ENCODE peak calls at places on chromosome 16, in four cellular contexts. One of them, this sample, is unnamed.

GRCh38 chr16:6897910-6898475 is 434.7 kb upstream of the RBFOX1 start:
- DNase-seq in HCT116: no peak
- DNase-seq in HepG2: no peak
- DNase-seq in K562: no peak
- DNase-seq in this sample: no peak

GRCh38 chr16:83205896-83206295 is 579.1 kb downstream of the CDH13 start:
- DNase-seq in HCT116: no peak
- DNase-seq in HepG2: no peak
- DNase-seq in K562: no peak
- DNase-seq in this sample: no peak

GRCh38 chr16:20061132-20061531 is 12.6 kb downstream of the GPR139 start:
- DNase-seq in HCT116: no peak
- DNase-seq in HepG2: no peak
- DNase-seq in K562: no peak
- DNase-seq in this sample: no peak

GRCh38 chr16:57616871-57617270 is 11.6 kb upstream of the ADGRG1 start:
- DNase-seq in HCT116: no peak
- DNase-seq in HepG2: no peak
- DNase-seq in K562: no peak
- DNase-seq in this sample: no peak

GRCh38 chr16:8569650-8570338 is 20.5 kb downstream of the TMEM114 start:
- DNase-seq in HCT116: no peak
- DNase-seq in HepG2: no peak
- DNase-seq in K562: no peak
- DNase-seq in this sample: no peak

GRCh38 chr16:89473791-89474414 is 16.5 kb downstream of the ANKRD11 start:
- DNase-seq in HCT116: no peak
- DNase-seq in HepG2: no peak
- DNase-seq in K562: no peak
- DNase-seq in this sample: no peak

GRCh38 chr16:58510776-58511628 is 4.3 kb upstream of the SETD6 start:
- DNase-seq in HCT116: no peak
- DNase-seq in HepG2: no peak
- DNase-seq in K562: no peak
- DNase-seq in this sample: no peak

GRCh38 chr16:88558457-88559442 is 11.5 kb upstream of the ZC3H18 start:
- DNase-seq in HCT116: peak
- DNase-seq in HepG2: peak
- DNase-seq in K562: peak
- DNase-seq in this sample: no peak

GRCh38 chr16:87203060-87203656 is 114.0 kb downstream of the C16orf95 start:
- DNase-seq in HCT116: peak
- DNase-seq in HepG2: peak
- DNase-seq in K562: peak
- DNase-seq in this sample: peak

GRCh38 chr16:19595043-19595767 is 39.7 kb downstream of the VPS35L start:
- DNase-seq in HCT116: no peak
- DNase-seq in HepG2: no peak
- DNase-seq in K562: no peak
- DNase-seq in this sample: no peak

GRCh38 chr16:2520784-2521577 is 810 bp downstream of the AMDHD2 start:
- DNase-seq in HCT116: no peak
- DNase-seq in HepG2: peak
- DNase-seq in K562: peak
- DNase-seq in this sample: no peak

DNA sequence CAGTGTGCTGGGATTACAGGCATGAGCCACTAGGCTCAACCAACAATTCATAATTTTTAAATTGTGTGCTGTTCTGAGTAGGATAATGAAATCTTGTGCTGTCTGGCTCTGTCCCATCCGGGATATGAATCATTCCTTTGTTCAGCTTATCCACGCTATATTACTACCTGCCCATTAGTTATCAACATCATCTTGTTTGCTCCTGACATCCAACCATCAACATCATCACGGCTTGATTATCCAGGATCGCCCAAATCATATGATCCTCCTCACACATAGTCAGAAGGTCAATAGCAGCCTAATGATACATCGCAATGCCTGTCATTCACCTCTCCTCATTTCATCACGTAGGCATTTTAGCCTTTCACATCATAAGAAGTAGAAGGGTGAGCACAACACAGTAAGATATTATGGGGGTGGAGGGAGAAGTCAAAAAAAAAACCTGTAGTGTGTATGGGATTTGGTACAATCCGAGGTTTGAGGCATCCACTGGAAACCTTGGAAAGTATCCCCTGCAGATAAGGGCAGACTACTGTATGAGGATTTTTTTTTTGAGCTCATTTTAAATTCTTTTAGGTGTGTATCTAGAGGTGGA is 77.0 kb upstream of the SIAH1 start:
- DNase-seq in HCT116: no peak
- DNase-seq in HepG2: no peak
- DNase-seq in K562: no peak
- DNase-seq in this sample: peak
- TF ChIP-seq TCF7L2 in HCT116: no peak
- TF ChIP-seq TCF7L2 in HepG2: no peak
- TF ChIP-seq TCF7L2 in K562: no peak
- TF ChIP-seq TCF7L2 in this sample: no peak

GRCh38 chr16:53207810-53208752 is 153.3 kb downstream of the CHD9 start:
- DNase-seq in HCT116: peak
- DNase-seq in HepG2: peak
- DNase-seq in K562: peak
- DNase-seq in this sample: peak
- TF ChIP-seq TCF7L2 in HCT116: no peak
- TF ChIP-seq TCF7L2 in HepG2: no peak
- TF ChIP-seq TCF7L2 in K562: no peak
- TF ChIP-seq TCF7L2 in this sample: no peak

GRCh38 chr16:14401839-14402115 is 228.3 kb downstream of the PARN start:
- DNase-seq in HCT116: no peak
- DNase-seq in HepG2: no peak
- DNase-seq in K562: no peak
- DNase-seq in this sample: no peak

GRCh38 chr16:14400285-14400977 is 229.6 kb downstream of the PARN start:
- DNase-seq in HCT116: no peak
- DNase-seq in HepG2: no peak
- DNase-seq in K562: no peak
- DNase-seq in this sample: no peak

GRCh38 chr16:14398014-14398717 is 231.9 kb downstream of the PARN start:
- DNase-seq in HCT116: no peak
- DNase-seq in HepG2: no peak
- DNase-seq in K562: no peak
- DNase-seq in this sample: no peak

GRCh38 chr16:14394834-14395233 is 235.2 kb downstream of the PARN start:
- DNase-seq in HCT116: no peak
- DNase-seq in HepG2: no peak
- DNase-seq in K562: no peak
- DNase-seq in this sample: no peak

DNA sequence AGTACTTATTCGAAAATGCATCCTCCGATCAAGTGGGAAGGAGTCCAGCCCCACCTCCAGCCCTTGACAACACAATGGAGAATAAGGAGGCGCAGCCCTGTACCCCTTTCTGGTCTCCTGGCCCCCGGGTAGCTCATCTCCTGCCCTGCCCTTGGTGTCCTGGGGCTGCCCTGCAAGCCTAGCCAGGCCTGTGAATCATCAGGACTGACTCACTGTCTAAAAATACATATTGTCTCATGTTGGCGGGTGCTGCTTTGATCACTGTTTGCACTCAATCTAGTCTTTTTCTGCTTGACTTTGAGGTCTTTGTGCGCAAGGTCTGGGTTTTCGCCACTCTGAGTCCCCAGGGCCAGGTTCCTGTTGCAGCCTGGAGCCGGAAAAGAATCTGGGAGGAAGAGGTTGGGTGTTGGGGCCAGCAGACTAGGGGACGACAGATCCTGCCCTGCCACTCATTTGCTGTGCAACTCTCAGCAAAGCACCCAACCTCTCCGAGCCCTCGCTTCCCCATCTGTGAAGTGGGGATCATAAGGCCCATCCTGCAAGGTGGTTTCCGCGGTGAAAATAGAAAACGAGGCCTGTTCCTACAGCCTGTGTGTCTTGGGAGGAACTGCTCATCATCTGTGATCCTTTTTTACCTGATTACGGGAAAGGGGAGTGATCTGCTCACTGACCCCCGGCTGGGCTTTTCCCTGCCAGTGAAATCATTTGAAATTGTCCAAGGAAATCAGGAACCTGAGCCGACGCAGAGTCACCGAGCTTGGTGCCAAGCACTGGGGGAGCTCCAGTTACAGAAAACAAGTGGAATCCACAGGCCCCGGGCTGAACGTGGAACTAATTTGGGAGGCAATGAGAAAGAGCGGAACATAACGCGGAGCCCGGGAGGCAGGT is 230.4 kb downstream of the PARN start:
- DNase-seq in HCT116: peak
- DNase-seq in HepG2: peak
- DNase-seq in K562: no peak
- DNase-seq in this sample: peak
- TF ChIP-seq TCF7L2 in HCT116: peak
- TF ChIP-seq TCF7L2 in HepG2: no peak
- TF ChIP-seq TCF7L2 in K562: no peak
- TF ChIP-seq TCF7L2 in this sample: peak

GRCh38 chr16:56354746-56355145 is 70.6 kb downstream of the AMFR start:
- DNase-seq in HCT116: no peak
- DNase-seq in HepG2: no peak
- DNase-seq in K562: no peak
- DNase-seq in this sample: no peak

GRCh38 chr16:56352351-56353053 is 72.8 kb downstream of the AMFR start:
- DNase-seq in HCT116: no peak
- DNase-seq in HepG2: no peak
- DNase-seq in K562: no peak
- DNase-seq in this sample: no peak

GRCh38 chr16:56354016-56354415 is 71.3 kb downstream of the AMFR start:
- DNase-seq in HCT116: no peak
- DNase-seq in HepG2: no peak
- DNase-seq in K562: no peak
- DNase-seq in this sample: no peak

GRCh38 chr16:56351481-56351880 is 73.9 kb downstream of the AMFR start:
- DNase-seq in HCT116: no peak
- DNase-seq in HepG2: no peak
- DNase-seq in K562: no peak
- DNase-seq in this sample: no peak

DNA sequence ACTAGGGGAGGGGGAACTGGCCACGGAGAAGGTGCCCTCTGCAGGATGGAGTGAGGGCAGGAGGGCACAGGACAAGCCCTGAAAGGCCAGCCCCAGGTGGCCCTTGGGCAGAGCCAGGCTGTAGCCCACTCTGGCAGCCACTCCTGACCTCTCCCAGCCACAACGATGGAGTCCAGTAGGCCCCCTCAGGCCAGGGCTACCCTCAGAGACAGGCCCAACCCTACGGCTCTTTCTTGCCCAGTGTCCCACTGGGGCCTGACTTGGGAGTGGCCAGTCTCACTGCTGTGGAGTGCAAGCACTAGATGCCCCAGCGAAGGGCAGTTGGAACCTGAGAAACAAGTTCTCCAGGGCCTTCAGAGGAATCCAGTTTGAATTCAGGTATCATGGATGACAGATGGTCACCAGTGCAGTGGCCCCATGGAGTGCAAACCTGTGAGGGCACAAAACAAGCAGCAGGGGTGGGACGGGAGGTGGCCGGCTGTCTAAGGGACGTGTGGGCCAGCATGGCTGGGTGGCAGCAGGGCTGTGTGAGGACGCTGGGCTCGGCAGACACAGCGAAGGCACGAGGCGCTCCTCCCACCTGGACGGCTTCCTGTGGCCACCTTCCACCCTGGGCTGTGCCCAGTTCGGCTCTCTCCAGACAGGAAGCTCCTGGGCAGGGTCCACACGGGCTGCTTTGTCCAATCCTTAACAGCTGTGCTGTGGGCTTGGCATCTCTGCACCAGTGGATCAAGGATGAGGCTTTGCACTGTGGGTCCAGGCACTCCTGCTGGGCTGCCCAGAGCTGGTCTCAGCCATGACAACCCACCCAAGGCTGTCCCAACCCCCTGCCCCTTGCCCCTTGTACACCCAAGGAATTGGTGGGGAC is 72.1 kb downstream of the AMFR start:
- DNase-seq in HCT116: no peak
- DNase-seq in HepG2: no peak
- DNase-seq in K562: no peak
- DNase-seq in this sample: no peak
- TF ChIP-seq TCF7L2 in HCT116: no peak
- TF ChIP-seq TCF7L2 in HepG2: no peak
- TF ChIP-seq TCF7L2 in K562: no peak
- TF ChIP-seq TCF7L2 in this sample: no peak

DNA sequence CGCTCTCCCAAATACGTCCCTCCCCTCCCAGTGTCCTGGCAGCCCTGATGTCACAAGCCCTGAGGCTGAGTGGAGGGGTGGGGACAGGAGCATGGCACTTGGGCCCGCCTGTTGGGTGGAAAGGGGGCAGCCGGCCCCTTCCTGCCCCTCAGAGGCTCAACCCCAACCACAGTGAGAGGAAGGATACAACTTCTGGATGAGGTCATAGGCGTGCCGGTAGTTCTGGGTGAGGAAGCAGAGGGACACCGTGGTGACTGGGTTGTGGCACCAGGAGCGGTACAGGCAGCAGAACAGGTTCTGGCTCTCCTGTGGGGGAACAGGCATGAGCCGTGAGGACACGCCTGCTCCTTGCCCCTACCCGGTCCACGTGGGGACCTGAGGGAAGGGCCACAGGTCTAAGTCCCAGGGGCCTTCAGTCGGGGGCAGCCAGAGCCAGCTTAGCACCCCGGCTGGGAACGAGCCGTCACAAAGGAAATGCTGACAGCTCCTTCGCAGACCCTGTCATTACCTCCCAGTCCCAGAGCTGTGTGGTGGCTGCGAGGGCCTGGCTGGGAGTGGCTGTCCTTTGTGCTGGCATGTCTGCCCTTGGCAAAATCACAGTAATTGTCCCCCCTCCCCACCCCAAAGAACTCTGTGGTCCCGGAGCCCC is 11.2 kb upstream of the MTSS2 start:
- DNase-seq in HCT116: no peak
- DNase-seq in HepG2: no peak
- DNase-seq in K562: no peak
- DNase-seq in this sample: no peak
- TF ChIP-seq TCF7L2 in HCT116: no peak
- TF ChIP-seq TCF7L2 in HepG2: no peak
- TF ChIP-seq TCF7L2 in K562: no peak
- TF ChIP-seq TCF7L2 in this sample: no peak

DNA sequence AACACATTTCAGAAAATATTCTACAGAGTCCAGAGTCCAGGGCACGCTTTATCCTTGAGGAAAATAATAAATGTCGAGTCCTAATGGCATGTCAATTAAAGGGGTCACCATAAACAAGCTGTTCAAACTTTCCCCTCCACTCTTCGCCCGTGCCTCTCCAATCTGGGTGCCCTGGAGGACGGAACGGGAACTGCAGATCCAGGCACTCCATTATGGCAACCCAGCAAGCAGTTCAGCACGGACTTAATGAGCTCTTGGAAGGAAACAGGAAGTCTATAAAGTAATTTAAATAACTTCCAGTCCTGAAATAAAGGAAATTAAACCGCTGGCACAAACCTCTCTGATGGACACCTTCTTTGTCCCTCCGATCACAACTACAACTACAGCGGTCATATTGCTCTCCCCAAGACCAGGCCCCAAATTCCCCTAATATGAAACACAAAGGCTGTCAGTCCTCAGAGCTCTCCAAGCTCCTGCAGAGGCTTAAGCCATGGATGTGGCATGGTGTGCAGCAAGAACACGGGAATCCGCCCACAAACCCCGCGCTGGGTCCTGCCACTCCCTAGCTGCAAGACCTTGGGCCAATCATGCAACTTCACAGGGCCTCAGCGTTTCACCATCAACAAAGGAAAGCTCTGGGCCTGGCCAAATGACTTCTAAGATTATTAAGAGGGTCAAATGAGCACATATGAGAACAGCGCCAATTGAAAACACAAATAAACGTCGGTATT is 52.6 kb downstream of the ZFHX3 start:
- DNase-seq in HCT116: no peak
- DNase-seq in HepG2: no peak
- DNase-seq in K562: peak
- DNase-seq in this sample: no peak
- TF ChIP-seq TCF7L2 in HCT116: no peak
- TF ChIP-seq TCF7L2 in HepG2: no peak
- TF ChIP-seq TCF7L2 in K562: no peak
- TF ChIP-seq TCF7L2 in this sample: no peak

This sample was measured in Panc1.